ENCODE peak calls at places on chromosomes 4 and X, in five cellular contexts. L, U, M, N and T are unnamed samples. For H3K27me3 and H3K9me3, the result is how much of the 10 kb centered on the place peaks cover.

GRCh38 chrX:1427756-1428155 is 25.0 kb downstream of the ASMTL start:
- DNase-seq in U (no peak), N (no peak), M (no peak), L (no peak), T (no peak)

GRCh38 chr4:150242820-150243458 is 164.7 kb downstream of the DCLK2 start:
- DNase-seq in L (peak), U (no peak), N (no peak), M (peak), T (no peak)

GRCh38 chr4:163758032-163758431 is 263.5 kb downstream of the TMA16 start:
- DNase-seq in M (no peak), L (no peak), N (no peak), U (no peak), T (no peak)

GRCh38 chrX:118726887-118727685 is at the start of gene IL13RA1:
- DNase-seq in N (peak), U (peak), L (peak), M (peak), T (peak)

GRCh38 chrX:97389761-97390192 is 506.1 kb downstream of the RPA4 start:
- DNase-seq in U (no peak), L (peak), M (peak), N (no peak), T (no peak)

GRCh38 chrX:151985955-151986354 is 11.5 kb upstream of the GABRE start:
- DNase-seq in M (peak), N (no peak), U (no peak), L (peak), T (no peak)

GRCh38 chr4:124105212-124105611 is 607.3 kb downstream of the ANKRD50 start:
- DNase-seq in M (no peak), U (no peak), N (no peak), L (peak), T (no peak)

GRCh38 chrX:30971761-30972603 is 82.9 kb upstream of the TAB3 start:
- DNase-seq in N (no peak), U (no peak), M (peak), L (peak), T (peak)

GRCh38 chr4:106365613-106366012 is 3.0 kb downstream of the GIMD1 start:
- DNase-seq in U (no peak), M (peak), L (peak), N (no peak), T (no peak)

GRCh38 chrX:100768679-100769338 is 36.9 kb upstream of the SYTL4 start:
- DNase-seq in N (peak), M (peak), L (peak), U (peak), T (peak)

GRCh38 chrX:145715641-145716138 is 101.9 kb upstream of the SLITRK2 start:
- DNase-seq in M (no peak), N (no peak), L (no peak), U (no peak), T (no peak)

GRCh38 chr4:76526585-76526990 is 91.6 kb downstream of the SHROOM3 start:
- DNase-seq in N (no peak), U (no peak), L (no peak), M (no peak), T (no peak)

GRCh38 chr4:121551881-121552280 is 144.9 kb downstream of the ANXA5 start:
- DNase-seq in L (no peak), M (no peak), N (no peak), U (no peak), T (no peak)

GRCh38 chr4:138669479-138670165 is 346.0 kb upstream of the NOCT start:
- DNase-seq in N (no peak), L (peak), U (no peak), M (no peak), T (no peak)

GRCh38 chr4:26032142-26032541 is 118.1 kb downstream of the SMIM20 start:
- DNase-seq in U (no peak), L (peak), M (peak), N (no peak), T (no peak)

GRCh38 chr4:137390141-137390540 is 142.2 kb downstream of the PCDH18 start:
- DNase-seq in M (no peak), L (peak), N (no peak), U (no peak), T (no peak)

GRCh38 chrX:101417981-101418841 is 10.2 kb downstream of the HNRNPH2 start:
- DNase-seq in U (peak), L (peak), N (peak), M (peak), T (peak)

GRCh38 chr4:161178310-161178709 is 985.5 kb downstream of the FSTL5 start:
- DNase-seq in M (no peak), U (no peak), N (no peak), L (no peak), T (no peak)
- H3K27me3 ChIP-seq in M (under half), U (under half), N (under half), L (under half), T (under half)

GRCh38 chr4:271492-272103 is 33.7 kb downstream of the ZNF732 start:
- DNase-seq in N (no peak), L (no peak), U (no peak), M (no peak), T (no peak)

DNA sequence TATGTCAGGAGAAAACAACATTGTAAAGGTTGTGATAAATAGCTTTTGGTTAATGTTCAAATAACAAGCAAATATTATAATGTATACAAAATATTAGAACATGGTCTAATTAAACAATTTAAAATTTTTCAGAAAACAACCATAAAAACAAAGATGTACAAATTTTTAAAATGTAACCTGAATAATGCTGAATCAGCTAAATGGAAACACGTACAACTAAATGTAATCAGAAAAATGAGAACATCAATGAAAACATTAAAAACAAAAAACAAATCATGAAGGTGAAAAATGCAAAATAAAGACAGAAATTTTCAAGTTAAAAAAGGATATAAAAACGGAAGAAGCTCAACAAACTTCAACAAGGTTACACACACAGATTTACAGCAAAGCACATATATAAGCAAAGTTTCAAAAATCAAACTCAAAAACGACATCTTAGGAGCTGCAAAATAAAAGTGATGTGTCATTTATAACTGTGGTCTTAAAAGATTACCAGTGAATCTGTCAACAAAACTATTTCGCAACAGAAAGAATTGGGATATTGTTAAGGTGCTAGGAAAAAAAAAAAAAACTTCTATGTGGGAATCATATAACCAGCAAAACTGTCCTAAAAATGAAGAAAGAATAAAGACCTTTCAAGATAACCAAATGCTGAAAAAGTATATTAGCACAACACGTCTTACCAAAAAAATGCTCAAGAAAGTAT is 31.8 kb downstream of the ZNF732 start:
- DNase-seq in N (no peak), M (no peak), U (no peak), L (no peak), T (no peak)
- H3K9me3 ChIP-seq in N (under half), M (under half), U (under half), L (under half), T (under half)

GRCh38 chr4:84500386-84501196 is 1.5 kb upstream of the NKX6-1 start:
- DNase-seq in N (no peak), L (no peak), U (no peak), M (no peak), T (no peak)
- H3K27me3 ChIP-seq in N (half or more), L (half or more), U (half or more), M (under half), T (half or more)

GRCh38 chr4:92253986-92254671 is 49.6 kb upstream of the GRID2 start:
- DNase-seq in M (no peak), L (no peak), U (no peak), N (no peak), T (no peak)
- H3K9me3 ChIP-seq in M (under half), L (under half), U (under half), N (under half), T (under half)

GRCh38 chr4:8295471-8295870 is 25.9 kb downstream of the HTRA3 start:
- DNase-seq in N (no peak), M (no peak), L (no peak), U (peak), T (peak)
- H3K27me3 ChIP-seq in N (under half), M (under half), L (under half), U (under half), T (under half)

GRCh38 chr4:24967346-24967745 is 54.5 kb upstream of the CCDC149 start:
- DNase-seq in N (no peak), U (no peak), M (no peak), L (no peak), T (no peak)

GRCh38 chr4:24963277-24963676 is 50.4 kb upstream of the CCDC149 start:
- DNase-seq in L (no peak), M (no peak), U (no peak), N (no peak), T (no peak)

GRCh38 chr4:24966076-24966475 is 53.2 kb upstream of the CCDC149 start:
- DNase-seq in N (no peak), L (no peak), M (no peak), U (no peak), T (no peak)

GRCh38 chr4:24968992-24969391 is 56.1 kb upstream of the CCDC149 start:
- DNase-seq in M (no peak), U (no peak), L (no peak), N (no peak), T (no peak)

GRCh38 chr4:24965627-24966026 is 52.8 kb upstream of the CCDC149 start:
- DNase-seq in U (no peak), M (no peak), N (no peak), L (no peak), T (no peak)
- H3K9me3 ChIP-seq in U (under half), M (under half), N (under half), L (under half), T (under half)

GRCh38 chr4:73943555-73943954 is 38.3 kb downstream of the PF4 start:
- DNase-seq in L (no peak), M (no peak), N (no peak), U (no peak), T (no peak)
- H3K27me3 ChIP-seq in L (under half), M (under half), N (under half), U (under half), T (under half)

DNA sequence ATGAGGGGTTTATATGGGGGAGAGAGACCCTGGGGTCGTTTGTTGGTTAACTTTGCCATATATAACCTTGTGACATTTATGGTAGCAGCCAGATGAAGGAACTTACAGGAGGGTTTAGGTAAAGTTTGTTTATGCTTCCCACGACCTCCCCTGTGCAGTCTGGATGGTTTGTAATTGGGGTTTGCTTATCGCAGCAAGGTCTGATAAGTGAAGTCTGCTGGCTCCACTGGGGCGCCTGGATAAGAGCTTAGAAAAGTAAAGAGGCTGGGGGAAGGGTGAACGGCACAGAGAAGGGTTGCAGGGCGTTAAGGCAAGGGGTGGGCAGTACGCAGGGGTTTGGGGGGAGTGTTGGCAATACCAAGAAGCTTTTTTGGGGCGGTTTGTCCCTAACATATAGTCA is 98.7 kb downstream of the KDM6A start:
- DNase-seq in N (no peak), L (no peak), U (no peak), M (no peak), T (no peak)
- H3K9me3 ChIP-seq in N (under half), L (under half), U (under half), M (under half), T (under half)